ENCODE peak calls at places on chromosome 2, in eight cellular contexts. S is left ventricle myocardium inferior, K is PC-3, R is thyroid gland, N is adrenal gland, Q is neuronal stem cell, T is aorta, J is PC-9. P is an unnamed sample.
A peak's percentile ranks its signal among the peaks of the same experiment; 100 is the strongest.

GRCh38 chr2:232997749-232998665 is 15.0 kb downstream of the NGEF start:
- DNase-seq in S (no peak), K (no peak), R (no peak), N (no peak), Q (no peak), T (peak; percentile 57), J (no peak), P (no peak)

GRCh38 chr2:175853110-175853509 is 149.0 kb downstream of the LNPK start:
- DNase-seq in S (no peak), K (no peak), R (no peak), N (no peak), Q (no peak), T (no peak), J (no peak), P (peak; percentile 25)

GRCh38 chr2:109290887-109291675 is 162.1 kb downstream of the SH3RF3 start:
- DNase-seq in S (peak; percentile 65), K (no peak), R (no peak), N (peak; percentile 58), Q (no peak), T (no peak), J (no peak), P (no peak)

GRCh38 chr2:20423847-20424246 is 23.0 kb upstream of the RHOB start:
- DNase-seq in S (no peak), K (no peak), R (no peak), N (no peak), Q (no peak), T (no peak), J (no peak), P (no peak)

GRCh38 chr2:69165079-69165478 is 152.1 kb downstream of the ANTXR1 start:
- DNase-seq in S (no peak), K (no peak), R (no peak), N (no peak), Q (no peak), T (no peak), J (no peak), P (no peak)

GRCh38 chr2:109690457-109690821 is 76.3 kb downstream of the SOWAHC start:
- DNase-seq in S (no peak), K (no peak), R (no peak), N (no peak), Q (no peak), T (no peak), J (no peak), P (no peak)

GRCh38 chr2:140851258-140851657 is 1279.6 kb downstream of the LRP1B start:
- DNase-seq in S (no peak), K (peak; percentile 7), R (no peak), N (no peak), Q (no peak), T (no peak), J (no peak), P (no peak)

GRCh38 chr2:171141320-171141719 is 19.4 kb downstream of the TLK1 start:
- DNase-seq in S (no peak), K (no peak), R (no peak), N (peak; percentile 28), Q (no peak), T (no peak), J (no peak), P (no peak)

GRCh38 chr2:98749053-98749450 is 18.1 kb upstream of the MGAT4A start:
- DNase-seq in S (no peak), K (no peak), R (no peak), N (peak; percentile 50), Q (no peak), T (no peak), J (no peak), P (no peak)

GRCh38 chr2:39778775-39779751 is at the start of gene THUMPD2:
- DNase-seq in S (peak; percentile 72), K (peak; percentile 80), R (peak; percentile 76), N (peak; percentile 79), Q (peak; percentile 63), T (peak; percentile 92), J (peak; percentile 68), P (peak; percentile 86)

GRCh38 chr2:233698740-233699139 is 6.0 kb downstream of the UGT1A6 start:
- DNase-seq in S (no peak), K (no peak), R (no peak), N (no peak), Q (no peak), T (no peak), J (peak; percentile 67), P (no peak)

GRCh38 chr2:237714690-237715458 is 83.7 kb upstream of the RBM44 start:
- DNase-seq in S (no peak), K (peak; percentile 23), R (peak; percentile 80), N (no peak), Q (no peak), T (no peak), J (peak; percentile 70), P (peak; percentile 76)

GRCh38 chr2:66561645-66562336 is 126.9 kb downstream of the MEIS1 start:
- DNase-seq in S (no peak), K (no peak), R (no peak), N (no peak), Q (no peak), T (no peak), J (no peak), P (no peak)

GRCh38 chr2:6352906-6353515 is 512.7 kb downstream of the CMPK2 start:
- DNase-seq in S (peak; percentile 34), K (peak; percentile 48), R (peak; percentile 78), N (peak; percentile 40), Q (peak; percentile 42), T (no peak), J (peak; percentile 25), P (peak; percentile 64)

GRCh38 chr2:161388146-161388779 is 27.8 kb upstream of the TBR1 start:
- DNase-seq in S (no peak), K (no peak), R (no peak), N (no peak), Q (no peak), T (no peak), J (no peak), P (no peak)
- H3K4me1 ChIP-seq in S (no peaks in the 10 kb centered on the region), K (no peaks in the 10 kb centered on the region), R (no peaks in the 10 kb centered on the region), N (no peaks in the 10 kb centered on the region), Q (no peaks in the 10 kb centered on the region), T (no peaks in the 10 kb centered on the region), J (no peaks in the 10 kb centered on the region), P (no peaks in the 10 kb centered on the region)

DNA sequence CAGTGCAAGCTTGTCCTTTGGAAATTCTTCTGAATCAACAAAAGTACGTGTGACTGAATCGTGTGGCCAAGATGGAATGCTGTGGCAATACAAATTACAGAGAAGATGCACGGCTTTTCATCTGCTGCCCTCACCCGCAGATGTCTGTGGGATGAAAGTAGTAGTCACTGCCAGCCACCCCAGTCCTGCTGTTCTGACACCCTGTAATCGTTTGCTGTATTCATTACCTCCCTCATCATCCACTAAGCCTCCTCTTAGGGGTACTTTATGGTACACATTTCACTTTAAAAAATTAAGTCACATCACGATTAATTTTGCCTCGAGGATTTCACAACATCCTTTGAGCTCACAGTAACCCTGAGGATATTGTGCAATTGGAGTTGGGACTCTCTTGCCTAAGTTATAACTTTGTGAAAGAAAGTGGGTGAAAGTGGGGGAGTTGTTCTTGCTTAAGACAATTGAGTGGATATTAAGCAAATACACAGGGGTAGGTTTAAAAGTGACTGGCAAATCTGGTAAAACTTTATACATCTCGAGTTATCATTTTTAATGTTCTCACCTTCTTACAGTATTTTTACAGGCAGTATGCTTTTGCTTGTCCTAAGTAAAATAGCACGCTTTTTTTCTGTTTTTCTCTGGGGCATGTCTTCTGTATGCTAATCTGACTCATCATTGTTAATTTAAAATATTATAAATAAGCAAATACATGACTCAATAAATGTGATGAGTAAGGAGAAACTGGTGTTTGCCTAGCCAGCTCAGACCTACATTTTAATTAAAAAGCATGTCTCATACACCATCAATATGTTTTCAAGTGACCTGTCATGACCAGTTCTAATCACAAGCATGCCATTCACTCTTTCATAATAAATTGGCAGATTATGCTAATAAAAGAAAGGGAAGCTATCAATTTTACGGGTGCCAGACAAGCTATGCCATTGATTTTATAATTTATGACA is 680.9 kb downstream of the IRS1 start:
- DNase-seq in S (no peak), K (peak; percentile 92), R (no peak), N (peak; percentile 38), Q (no peak), T (no peak), J (peak; percentile 33), P (peak; percentile 61)
- H3K4me3 ChIP-seq in S (peak overlapping the region; percentile 22), K (peak overlapping the region; percentile 41), R (peak overlapping the region; percentile 1), N (no peak overlapping the region), Q (no peak overlapping the region), T (no peak overlapping the region), J (peak overlapping the region; percentile 27), P (no peak overlapping the region)

DNA sequence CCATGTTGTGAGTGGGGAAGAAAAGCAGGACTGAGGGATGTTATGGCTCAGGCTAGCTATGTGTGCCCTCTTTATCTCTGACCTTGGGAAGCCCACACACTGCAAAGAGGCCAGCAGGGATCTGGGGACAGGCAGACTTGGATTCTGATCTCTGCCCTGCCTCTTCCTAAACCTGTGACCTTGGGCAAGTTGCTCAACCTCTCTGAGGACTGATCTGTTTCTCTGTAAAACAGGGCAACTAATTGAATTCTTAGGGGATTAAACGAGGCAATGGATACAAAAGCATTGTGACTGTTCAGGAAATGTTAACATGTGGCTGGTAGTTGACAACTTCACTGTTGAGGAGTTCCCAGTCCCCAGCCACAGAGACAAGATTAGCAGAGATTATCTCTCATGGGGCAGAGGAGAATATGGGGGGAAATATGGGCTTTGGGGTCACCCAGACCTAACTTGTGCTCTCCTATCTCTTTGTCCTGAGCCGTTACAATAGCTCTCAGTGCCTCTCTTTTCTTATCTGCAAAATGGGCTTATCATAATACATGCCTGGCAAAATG is 184.7 kb upstream of the GLI2 start:
- DNase-seq in S (no peak), K (no peak), R (no peak), N (peak; percentile 29), Q (no peak), T (no peak), J (no peak), P (no peak)
- H3K4me1 ChIP-seq in S (peaks cover 73% of the 10 kb centered on the region), K (peaks cover 19% of the 10 kb centered on the region), R (peaks cover 35% of the 10 kb centered on the region), N (peaks cover 23% of the 10 kb centered on the region), Q (no peaks in the 10 kb centered on the region), T (peaks cover 3% of the 10 kb centered on the region), J (peaks cover 40% of the 10 kb centered on the region), P (no peaks in the 10 kb centered on the region)

GRCh38 chr2:11864724-11865123 is 118.3 kb downstream of the LPIN1 start:
- DNase-seq in S (no peak), K (no peak), R (no peak), N (no peak), Q (no peak), T (no peak), J (no peak), P (no peak)

GRCh38 chr2:11862049-11862448 is 115.6 kb downstream of the LPIN1 start:
- DNase-seq in S (no peak), K (no peak), R (no peak), N (no peak), Q (no peak), T (no peak), J (no peak), P (no peak)

GRCh38 chr2:11863103-11863502 is 116.7 kb downstream of the LPIN1 start:
- DNase-seq in S (no peak), K (no peak), R (no peak), N (no peak), Q (no peak), T (no peak), J (no peak), P (no peak)

GRCh38 chr2:11865378-11865777 is 118.9 kb downstream of the LPIN1 start:
- DNase-seq in S (no peak), K (no peak), R (no peak), N (no peak), Q (no peak), T (no peak), J (no peak), P (no peak)

GRCh38 chr2:11863513-11864328 is 117.3 kb downstream of the LPIN1 start:
- DNase-seq in S (peak; percentile 81), K (peak; percentile 93), R (peak; percentile 85), N (peak; percentile 94), Q (peak; percentile 91), T (peak; percentile 94), J (peak; percentile 84), P (peak; percentile 85)
- H3K4me3 ChIP-seq in S (peak overlapping the region; percentile 32), K (no peak overlapping the region), R (no peak overlapping the region), N (no peak overlapping the region), Q (no peak overlapping the region), T (no peak overlapping the region), J (no peak overlapping the region), P (no peak overlapping the region)

GRCh38 chr2:42964444-42965081 is 172.2 kb upstream of the HAAO start:
- DNase-seq in S (peak; percentile 77), K (peak; percentile 78), R (peak; percentile 25), N (no peak), Q (no peak), T (peak; percentile 94), J (peak; percentile 88), P (peak; percentile 92)
- H3K4me1 ChIP-seq in S (peaks cover 69% of the 10 kb centered on the region), K (peaks cover 16% of the 10 kb centered on the region), R (peaks cover 14% of the 10 kb centered on the region), N (peaks cover 3% of the 10 kb centered on the region), Q (peaks cover 20% of the 10 kb centered on the region), T (no peaks in the 10 kb centered on the region), J (peaks cover 48% of the 10 kb centered on the region), P (peaks cover 36% of the 10 kb centered on the region)